ENCODE peak calls at places on chromosomes 11 and 22, in nine cellular contexts. W is A549; R is CD4-positive, alpha-beta T cell; Y is B cell; N is iPS DF 19.7; S is M059J; O is effector CD4-positive, alpha-beta T cell; A is lower leg skin; M is tibial nerve. K is an unnamed sample.

GRCh38 chr11:60905551-60906113 is 753 bp downstream of the PRPF19 start:
- DNase-seq in R (no peak), W (no peak), M (no peak), S (peak), A (no peak), Y (no peak), N (no peak), O (no peak), K (no peak)

GRCh38 chr11:114358711-114359110 is 41.6 kb downstream of the C11orf71 start:
- DNase-seq in N (no peak), A (no peak), W (no peak), Y (no peak), R (no peak), S (no peak), M (no peak), O (no peak), K (no peak)

GRCh38 chr11:129803533-129803932 is 12.1 kb upstream of the TMEM45B start:
- DNase-seq in R (no peak), S (no peak), W (no peak), Y (no peak), M (no peak), O (no peak), A (no peak), N (no peak), K (no peak)

GRCh38 chr11:77250881-77251640 is 50.4 kb downstream of the GDPD4 start:
- DNase-seq in W (no peak), S (peak), A (no peak), Y (no peak), M (no peak), N (no peak), R (no peak), O (no peak), K (no peak)

GRCh38 chr22:25420925-25421904 is 143.3 kb upstream of the GRK3 start:
- DNase-seq in M (no peak), A (no peak), S (peak), N (peak), O (no peak), Y (no peak), W (peak), R (no peak), K (no peak)

GRCh38 chr11:128521697-128522062 is 65.7 kb downstream of the ETS1 start:
- DNase-seq in S (no peak), M (no peak), A (peak), N (no peak), R (no peak), W (no peak), Y (peak), O (no peak), K (no peak)

GRCh38 chr22:45511847-45512261 is 9.2 kb downstream of the FBLN1 start:
- DNase-seq in W (no peak), S (peak), N (no peak), Y (no peak), R (no peak), O (no peak), A (no peak), M (peak), K (no peak)

GRCh38 chr11:86476109-86476861 is 101.6 kb downstream of the CCDC81 start:
- DNase-seq in R (no peak), A (peak), W (no peak), N (no peak), O (no peak), M (no peak), S (no peak), Y (no peak), K (no peak)

GRCh38 chr11:72627594-72628281 is 46.5 kb downstream of the PDE2A start:
- DNase-seq in N (no peak), S (no peak), R (no peak), A (no peak), M (no peak), Y (no peak), O (no peak), W (no peak), K (no peak)

GRCh38 chr11:123531325-123531724 is 101.3 kb downstream of the GRAMD1B start:
- DNase-seq in R (no peak), O (no peak), W (no peak), N (no peak), S (no peak), M (no peak), A (no peak), Y (no peak), K (no peak)

GRCh38 chr11:123251656-123252344 is 56.8 kb upstream of the CLMP start:
- DNase-seq in Y (no peak), S (no peak), W (no peak), A (no peak), N (no peak), R (no peak), O (no peak), M (peak), K (no peak)

GRCh38 chr11:6320411-6321207 is at the start of gene CAVIN3:
- DNase-seq in R (no peak), M (peak), W (peak), S (peak), N (no peak), O (no peak), A (peak), Y (no peak), K (peak)

GRCh38 chr11:35598254-35599125 is 19.8 kb upstream of the FJX1 start:
- DNase-seq in O (no peak), N (no peak), R (no peak), A (no peak), W (peak), M (no peak), S (peak), Y (no peak), K (no peak)

GRCh38 chr11:126834149-126834548 is 166.4 kb downstream of the KIRREL3 start:
- DNase-seq in M (no peak), N (no peak), R (no peak), Y (no peak), O (no peak), S (peak), W (no peak), A (no peak), K (no peak)

GRCh38 chr11:117621226-117621625 is 175.8 kb downstream of the DSCAML1 start:
- DNase-seq in W (peak), M (no peak), Y (no peak), S (no peak), A (no peak), O (no peak), N (no peak), R (no peak), K (no peak)

GRCh38 chr11:116257092-116257491 is 515.7 kb downstream of the BUD13 start:
- DNase-seq in W (no peak), N (no peak), S (peak), O (no peak), R (no peak), A (no peak), Y (no peak), M (no peak), K (no peak)

GRCh38 chr11:71432761-71433647 is 15.2 kb downstream of the DHCR7 start:
- DNase-seq in O (no peak), R (no peak), M (no peak), S (no peak), Y (no peak), N (no peak), A (no peak), W (no peak), K (peak)

GRCh38 chr11:128904872-128905344 is 13.8 kb downstream of the KCNJ5 start:
- DNase-seq in S (peak), W (peak), R (no peak), O (no peak), Y (no peak), M (no peak), N (no peak), A (no peak), K (no peak)

GRCh38 chr22:44775862-44776261 is 23.5 kb downstream of the ARHGAP8 start:
- DNase-seq in S (no peak), A (no peak), N (no peak), M (no peak), W (no peak), Y (peak), R (no peak), O (no peak), K (no peak)

GRCh38 chr22:46795140-46795539 is 32.7 kb downstream of the TBC1D22A start:
- DNase-seq in Y (no peak), S (no peak), R (no peak), N (no peak), A (peak), W (no peak), M (no peak), O (no peak), K (no peak)

GRCh38 chr11:19696073-19696472 is 16.6 kb upstream of the NAV2 start:
- DNase-seq in S (no peak), M (no peak), N (no peak), Y (no peak), R (no peak), W (no peak), O (no peak), A (no peak), K (no peak)

GRCh38 chr22:48414662-48415061 is 1413.0 kb downstream of the BRD1 start:
- DNase-seq in A (no peak), R (no peak), S (no peak), M (no peak), O (no peak), W (no peak), N (no peak), Y (no peak), K (peak)

GRCh38 chr22:47157486-47158270 is 395.2 kb downstream of the TBC1D22A start:
- DNase-seq in A (no peak), S (no peak), N (no peak), W (no peak), Y (no peak), M (no peak), R (no peak), O (no peak), K (no peak)

GRCh38 chr11:67262731-67263675 is 3.3 kb upstream of the GRK2 start:
- DNase-seq in Y (peak), M (peak), W (peak), S (peak), R (peak), O (peak), N (no peak), A (peak), K (no peak)

GRCh38 chr11:70445605-70446004 is 47.3 kb downstream of the CTTN start:
- DNase-seq in Y (no peak), S (no peak), W (no peak), O (no peak), N (no peak), R (no peak), M (no peak), A (no peak), K (no peak)

GRCh38 chr11:59891781-59892181 is 13.2 kb downstream of the OOSP3 start:
- DNase-seq in W (no peak), M (no peak), Y (no peak), S (peak), R (no peak), O (no peak), A (no peak), N (peak), K (no peak)

GRCh38 chr22:42270512-42271190 is at the start of gene TCF20:
- DNase-seq in Y (peak), S (peak), A (peak), R (peak), W (peak), O (peak), N (no peak), M (peak), K (peak)

GRCh38 chr11:65927904-65928397 is 8.7 kb downstream of the DRAP1 start:
- DNase-seq in O (peak), Y (peak), N (no peak), A (peak), R (peak), S (peak), M (no peak), W (no peak), K (no peak)

GRCh38 chr22:37498289-37498909 is 12.2 kb upstream of the MFNG start:
- DNase-seq in N (no peak), R (peak), M (no peak), W (peak), A (no peak), S (no peak), O (peak), Y (peak), K (no peak)

GRCh38 chr11:72750086-72750485 is 2.1 kb downstream of the ARAP1 start:
- DNase-seq in N (no peak), R (no peak), W (no peak), O (no peak), Y (no peak), M (no peak), S (no peak), A (no peak), K (no peak)

GRCh38 chr11:21390430-21390829 is 721.0 kb downstream of the NELL1 start:
- DNase-seq in Y (no peak), S (no peak), W (no peak), N (no peak), A (no peak), R (no peak), M (no peak), O (no peak), K (no peak)

GRCh38 chr22:48798281-48799226 is 1029.1 kb downstream of the BRD1 start:
- DNase-seq in W (no peak), O (no peak), Y (no peak), N (no peak), S (no peak), A (peak), M (no peak), R (no peak), K (no peak)

GRCh38 chr22:44971651-44972362 is 38.0 kb downstream of the PHF21B start:
- DNase-seq in A (no peak), O (no peak), R (no peak), M (no peak), N (no peak), Y (no peak), W (no peak), S (no peak), K (no peak)